ENCODE peak calls at places on chromosomes 12 and 14, in six cellular contexts. P is H9, U is heart left ventricle, D is small intestine, S is Karpas-422, I is body of pancreas. O is an unnamed sample.

GRCh38 chr14:44700184-44700583 is 193.1 kb upstream of the FSCB start:
- DNase-seq in P (no peak), U (no peak), D (no peak), S (no peak), I (no peak), O (no peak)

GRCh38 chr12:116183741-116184141 is 93.8 kb downstream of the MED13L start:
- DNase-seq in P (no peak), U (no peak), D (no peak), S (no peak), I (no peak), O (no peak)

GRCh38 chr14:103078420-103078749 is 5.6 kb upstream of the LBHD2 start:
- DNase-seq in P (peak; percentile 88), U (peak; percentile 89), D (peak; percentile 87), S (peak; percentile 95), I (peak; percentile 79), O (peak; percentile 90)

GRCh38 chr14:100711493-100711892 is 15.2 kb upstream of the DLK1 start:
- DNase-seq in P (no peak), U (no peak), D (no peak), S (no peak), I (peak; percentile 62), O (no peak)

GRCh38 chr12:47041327-47041726 is 38.1 kb upstream of the PCED1B start:
- DNase-seq in P (no peak), U (no peak), D (peak; percentile 59), S (no peak), I (no peak), O (no peak)

GRCh38 chr12:14554281-14555008 is 13.2 kb downstream of the PLBD1 start:
- DNase-seq in P (no peak), U (peak; percentile 90), D (peak; percentile 96), S (no peak), I (peak; percentile 85), O (no peak)

GRCh38 chr12:67366530-67367196 is 97.5 kb downstream of the CAND1 start:
- DNase-seq in P (no peak), U (no peak), D (no peak), S (peak; percentile 60), I (no peak), O (no peak)

GRCh38 chr14:104423224-104423681 is 156.3 kb upstream of the C14orf180 start:
- DNase-seq in P (no peak), U (peak; percentile 58), D (no peak), S (no peak), I (no peak), O (peak; percentile 37)

GRCh38 chr14:49982082-49982481 is 89.2 kb downstream of the ARF6 start:
- DNase-seq in P (no peak), U (no peak), D (no peak), S (no peak), I (no peak), O (no peak)

GRCh38 chr12:51482808-51483532 is 58.3 kb downstream of the SLC4A8 start:
- DNase-seq in P (no peak), U (no peak), D (peak; percentile 12), S (no peak), I (no peak), O (no peak)

GRCh38 chr14:71714225-71714624 is 218.0 kb upstream of the RGS6 start:
- DNase-seq in P (no peak), U (no peak), D (no peak), S (no peak), I (no peak), O (no peak)

GRCh38 chr14:29242755-29243340 is 476.3 kb downstream of the FOXG1 start:
- DNase-seq in P (no peak), U (no peak), D (no peak), S (no peak), I (no peak), O (no peak)

GRCh38 chr12:50533203-50533584 is 28.4 kb downstream of the DIP2B start:
- DNase-seq in P (no peak), U (no peak), D (no peak), S (no peak), I (no peak), O (peak; percentile 39)

GRCh38 chr12:95633049-95633545 is 81.8 kb upstream of the USP44 start:
- DNase-seq in P (no peak), U (no peak), D (peak; percentile 81), S (no peak), I (no peak), O (no peak)

GRCh38 chr12:42960087-42960527 is 370.6 kb upstream of the PRICKLE1 start:
- DNase-seq in P (no peak), U (no peak), D (no peak), S (no peak), I (no peak), O (no peak)

GRCh38 chr14:94573706-94574105 is 7.5 kb upstream of the SERPINA5 start:
- DNase-seq in P (no peak), U (no peak), D (no peak), S (no peak), I (peak; percentile 4), O (no peak)

GRCh38 chr14:35158951-35159653 is 36.8 kb downstream of the PRORP start:
- DNase-seq in P (no peak), U (no peak), D (peak; percentile 15), S (no peak), I (no peak), O (peak; percentile 49)

GRCh38 chr14:97022741-97023140 is 225.6 kb downstream of the VRK1 start:
- DNase-seq in P (peak; percentile 1), U (no peak), D (no peak), S (no peak), I (no peak), O (no peak)

GRCh38 chr14:52703225-52703624 is 3.8 kb upstream of the PSMC6 start:
- DNase-seq in P (no peak), U (no peak), D (peak; percentile 69), S (no peak), I (no peak), O (no peak)

GRCh38 chr14:54652188-54652889 is 85.4 kb downstream of the SAMD4A start:
- DNase-seq in P (peak; percentile 87), U (peak; percentile 81), D (no peak), S (no peak), I (peak; percentile 66), O (peak; percentile 90)

GRCh38 chr12:12017798-12018197 is 52.9 kb upstream of the BCL2L14 start:
- DNase-seq in P (peak; percentile 66), U (no peak), D (no peak), S (peak; percentile 31), I (no peak), O (peak; percentile 79)

GRCh38 chr12:122866379-122866778 is 29.5 kb downstream of the VPS37B start:
- DNase-seq in P (no peak), U (peak; percentile 37), D (no peak), S (no peak), I (peak; percentile 61), O (no peak)
- H3K27ac ChIP-seq in P (no peak overlapping the region), U (peak overlapping the region; percentile 18), D (no peak overlapping the region), S (no peak overlapping the region), I (peak overlapping the region; percentile 89), O (no peak overlapping the region)

GRCh38 chr12:25194211-25194610 is 749 bp downstream of the DNAI7 start:
- DNase-seq in P (no peak), U (no peak), D (no peak), S (no peak), I (no peak), O (no peak)

GRCh38 chr12:25197608-25198007 is 2.6 kb downstream of the ETFRF1 start:
- DNase-seq in P (no peak), U (no peak), D (no peak), S (peak; percentile 55), I (no peak), O (no peak)

GRCh38 chr12:25194722-25195055 is 271 bp downstream of the DNAI7 start:
- DNase-seq in P (no peak), U (no peak), D (no peak), S (no peak), I (no peak), O (no peak)

GRCh38 chr12:25200703-25201102 is 5.7 kb downstream of the ETFRF1 start:
- DNase-seq in P (no peak), U (no peak), D (no peak), S (no peak), I (no peak), O (no peak)

GRCh38 chr12:25195056-25195971 is at the start of the genes DNAI7 and ETFRF1:
- DNase-seq in P (peak; percentile 100), U (peak; percentile 98), D (peak; percentile 94), S (peak; percentile 98), I (peak; percentile 100), O (peak; percentile 100)
- H3K27ac ChIP-seq in P (peak within 1 kb of the TSS; percentile 21), U (peak within 1 kb of the TSS; percentile 60), D (peak within 1 kb of the TSS; percentile 87), S (no peak within 1 kb of the TSS), I (peak within 1 kb of the TSS; percentile 97), O (peak within 1 kb of the TSS; percentile 82)

GRCh38 chr12:7107181-7108041 is 1.6 kb downstream of the C1RL start:
- DNase-seq in P (no peak), U (no peak), D (no peak), S (peak; percentile 59), I (no peak), O (no peak)
- H3K27ac ChIP-seq in P (no peak overlapping the region), U (peak overlapping the region; percentile 92), D (peak overlapping the region; percentile 91), S (peak overlapping the region; percentile 94), I (peak overlapping the region; percentile 98), O (peak overlapping the region; percentile 8)

GRCh38 chr14:25350802-25351201 is 300.9 kb upstream of the STXBP6 start:
- DNase-seq in P (no peak), U (peak; percentile 37), D (no peak), S (no peak), I (no peak), O (no peak)

GRCh38 chr14:25351269-25351668 is 301.3 kb upstream of the STXBP6 start:
- DNase-seq in P (no peak), U (no peak), D (no peak), S (no peak), I (no peak), O (no peak)

GRCh38 chr14:25350071-25350470 is 300.1 kb upstream of the STXBP6 start:
- DNase-seq in P (no peak), U (no peak), D (no peak), S (no peak), I (no peak), O (no peak)

DNA sequence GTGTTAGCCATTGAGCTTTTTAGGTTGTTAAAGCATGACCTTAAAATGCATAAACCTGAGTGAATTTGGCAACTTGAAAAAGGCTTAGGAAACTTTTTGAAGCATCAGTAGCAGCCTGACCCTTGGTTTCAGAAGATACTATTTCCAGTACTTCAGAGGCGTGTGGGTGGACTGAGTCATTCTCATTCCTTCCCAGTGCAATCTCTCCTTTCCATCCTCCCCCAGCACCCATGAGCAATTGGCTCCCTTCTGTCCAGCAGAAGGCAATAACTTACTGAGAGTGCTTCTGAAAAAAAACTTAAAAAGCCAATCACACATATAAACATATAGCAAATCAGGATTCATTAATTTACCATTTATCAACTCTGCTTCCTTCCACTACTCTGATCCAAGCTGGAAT is 299.3 kb upstream of the STXBP6 start:
- DNase-seq in P (no peak), U (no peak), D (no peak), S (peak; percentile 12), I (no peak), O (no peak)
- H3K27ac ChIP-seq in P (no peak overlapping the region), U (no peak overlapping the region), D (no peak overlapping the region), S (no peak overlapping the region), I (no peak overlapping the region), O (no peak overlapping the region)

GRCh38 chr12:94534278-94534677 is 74.6 kb upstream of the CEP83 start:
- DNase-seq in P (no peak), U (no peak), D (no peak), S (no peak), I (no peak), O (no peak)
- H3K27ac ChIP-seq in P (no peak overlapping the region), U (no peak overlapping the region), D (no peak overlapping the region), S (no peak overlapping the region), I (no peak overlapping the region), O (peak overlapping the region; percentile 76)